ENCODE peak calls at places on chromosomes 11 and 22, in eight cellular contexts. C is A549, X is sigmoid colon, Y is esophagus muscularis mucosa, U is HepG2, G is SK-N-SH, B is K562, I is tibial nerve. M is an unnamed sample.

GRCh38 chr22:32584650-32585049 is 110.0 kb downstream of the FBXO7 start:
- DNase-seq in C (no peak), X (peak; percentile 35), B (no peak), G (no peak), U (no peak), Y (no peak), I (no peak), M (no peak)

GRCh38 chr11:12496181-12497025 is 119.0 kb downstream of the PARVA start:
- DNase-seq in Y (no peak), X (no peak), U (peak; percentile 20), C (peak; percentile 33), G (no peak), I (no peak), B (no peak), M (no peak)

GRCh38 chr22:29305836-29306174 is 645 bp upstream of the GAS2L1 start:
- DNase-seq in X (no peak), I (no peak), G (no peak), B (no peak), Y (no peak), U (no peak), C (no peak), M (no peak)

GRCh38 chr11:102007567-102008437 is 39.4 kb upstream of the CFAP300 start:
- DNase-seq in C (peak; percentile 95), Y (no peak), G (peak; percentile 39), U (peak; percentile 88), B (peak; percentile 12), X (no peak), I (no peak), M (peak; percentile 50)

GRCh38 chr11:104054911-104055529 is 18.6 kb downstream of the DDI1 start:
- DNase-seq in Y (no peak), I (no peak), G (no peak), C (no peak), X (no peak), U (no peak), B (no peak), M (no peak)

GRCh38 chr11:72069787-72070251 is 10.5 kb downstream of the NUMA1 start:
- DNase-seq in C (peak; percentile 78), G (no peak), U (peak; percentile 33), I (peak; percentile 67), X (peak; percentile 89), B (peak; percentile 60), Y (peak; percentile 94), M (peak; percentile 78)

GRCh38 chr11:133900176-133901105 is 55.1 kb upstream of the SPATA19 start:
- DNase-seq in G (no peak), C (no peak), U (no peak), I (no peak), Y (no peak), B (no peak), X (peak; percentile 37), M (peak; percentile 23)

GRCh38 chr22:32795214-32795596 is 6.3 kb upstream of the TIMP3 start:
- DNase-seq in X (no peak), U (no peak), C (no peak), Y (no peak), I (no peak), G (no peak), B (no peak), M (no peak)

GRCh38 chr11:13311570-13311969 is 34.0 kb downstream of the BMAL1 start:
- DNase-seq in U (no peak), C (no peak), Y (no peak), G (no peak), I (no peak), B (no peak), X (no peak), M (no peak)

GRCh38 chr11:28461338-28461737 is 353.1 kb downstream of the METTL15 start:
- DNase-seq in U (no peak), C (no peak), I (no peak), G (no peak), X (no peak), B (no peak), Y (no peak), M (no peak)

GRCh38 chr11:77411238-77411637 is 62.7 kb downstream of the PAK1 start:
- DNase-seq in X (peak; percentile 66), B (no peak), G (no peak), Y (no peak), C (peak; percentile 11), I (no peak), U (no peak), M (no peak)

GRCh38 chr22:17951315-17951714 is 73.0 kb downstream of the MICAL3 start:
- DNase-seq in B (no peak), U (peak; percentile 50), G (no peak), X (no peak), I (no peak), Y (no peak), C (no peak), M (no peak)

GRCh38 chr11:100687032-100687629 is at the start of gene ARHGAP42:
- DNase-seq in I (peak; percentile 36), U (peak; percentile 16), X (peak; percentile 77), C (peak; percentile 74), B (peak; percentile 70), Y (no peak), G (peak; percentile 42), M (peak; percentile 70)

GRCh38 chr11:129167315-129167714 is 24.8 kb downstream of the ARHGAP32 start:
- DNase-seq in I (no peak), U (no peak), B (no peak), G (no peak), C (no peak), Y (no peak), X (no peak), M (no peak)

DNA sequence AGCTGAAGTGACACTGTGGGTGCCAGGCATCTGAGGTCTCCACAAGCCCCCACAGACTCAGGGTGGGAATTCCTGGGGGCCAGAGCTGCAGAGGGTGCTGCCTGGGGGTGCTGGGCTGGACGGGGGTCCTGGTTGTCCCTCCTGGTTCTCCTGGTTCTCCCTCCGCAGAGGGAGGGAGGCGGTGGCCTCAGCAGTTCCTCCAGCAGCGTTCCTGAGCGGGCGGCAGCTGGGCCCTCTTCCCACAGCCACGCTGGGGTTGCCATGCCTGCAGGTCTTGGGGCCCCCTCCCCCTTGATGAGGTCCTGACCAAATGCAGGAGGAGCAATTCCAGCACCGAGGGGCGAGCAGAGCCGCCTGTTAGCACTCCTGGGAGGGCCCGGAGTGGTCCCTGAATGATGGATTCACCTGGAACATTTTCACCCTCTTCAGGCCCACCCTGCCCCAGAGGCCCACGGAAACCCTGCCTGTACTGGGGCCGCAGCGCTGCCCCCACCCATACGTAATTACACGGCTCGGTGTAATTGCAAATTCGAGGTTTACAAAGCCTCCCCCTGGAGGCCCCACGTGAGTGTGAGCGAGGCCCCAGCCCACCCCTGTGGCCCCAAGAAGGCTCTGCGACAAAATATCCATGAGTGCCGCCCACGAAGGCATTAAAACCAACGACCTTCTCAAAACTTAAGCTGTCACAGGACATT is 635 bp downstream of the C11orf21 start:
- DNase-seq in G (no peak), U (no peak), X (no peak), B (no peak), Y (peak; percentile 90), I (no peak), C (no peak), M (peak; percentile 23)
- H3K4me3 ChIP-seq in G (no peak overlapping the region), U (no peak overlapping the region), X (no peak overlapping the region), B (peak overlapping the region; percentile 3), Y (peak overlapping the region; percentile 28), I (no peak overlapping the region), C (no peak overlapping the region), M (peak overlapping the region; percentile 31)

GRCh38 chr11:62143727-62144126 is 19.9 kb downstream of the INCENP start:
- DNase-seq in Y (no peak), U (no peak), X (no peak), B (no peak), G (peak; percentile 26), I (peak; percentile 2), C (no peak), M (peak; percentile 13)
- TF ChIP-seq EP300 in Y (no peak), U (no peak), X (no peak), B (no peak), G (no peak), I (no peak), C (no peak), M (no peak)

GRCh38 chr22:46593211-46593676 is 26.9 kb upstream of the GRAMD4 start:
- DNase-seq in X (peak; percentile 71), U (no peak), C (no peak), G (no peak), B (no peak), I (no peak), Y (no peak), M (no peak)

GRCh38 chr22:46590334-46590733 is 29.9 kb upstream of the GRAMD4 start:
- DNase-seq in B (no peak), U (no peak), G (no peak), C (no peak), X (no peak), Y (no peak), I (no peak), M (peak; percentile 73)

GRCh38 chr22:46591890-46592289 is 28.3 kb upstream of the GRAMD4 start:
- DNase-seq in B (no peak), I (no peak), U (no peak), X (no peak), G (no peak), C (no peak), Y (no peak), M (no peak)

GRCh38 chr22:46593996-46594946 is 25.9 kb upstream of the GRAMD4 start:
- DNase-seq in Y (no peak), B (no peak), X (no peak), U (no peak), G (no peak), I (no peak), C (no peak), M (no peak)

DNA sequence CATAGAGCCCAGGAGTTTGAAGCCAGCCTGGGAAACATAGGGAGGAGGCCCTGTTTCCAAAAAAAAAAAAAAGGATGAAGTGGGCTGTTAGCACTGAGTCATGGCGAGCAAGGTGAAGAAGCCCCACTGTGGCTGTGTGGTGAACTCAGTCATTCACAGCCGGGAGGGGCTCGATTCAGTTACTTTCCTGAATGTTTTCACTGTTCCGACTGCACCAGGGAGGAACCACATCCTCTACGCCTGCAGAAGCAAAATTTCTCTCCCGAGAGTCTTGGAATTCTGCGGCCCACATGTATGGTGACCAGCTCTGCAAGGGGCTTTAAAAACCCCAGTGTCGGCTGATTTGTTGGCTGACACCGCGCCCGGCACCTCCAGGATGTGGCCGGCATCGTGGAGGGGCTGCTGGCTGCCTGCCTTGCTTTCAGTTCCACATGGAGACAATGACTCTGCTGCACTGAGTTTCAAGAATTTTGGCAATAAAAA is 27.8 kb upstream of the GRAMD4 start:
- DNase-seq in C (no peak), U (no peak), X (peak; percentile 70), Y (no peak), I (no peak), B (peak; percentile 55), G (no peak), M (no peak)
- H3K27ac ChIP-seq in C (no peak overlapping the region), U (no peak overlapping the region), X (peak overlapping the region; percentile 60), Y (peak overlapping the region; percentile 54), I (peak overlapping the region; percentile 82), B (peak overlapping the region; percentile 71), G (peak overlapping the region; percentile 4), M (peak overlapping the region; percentile 67)

DNA sequence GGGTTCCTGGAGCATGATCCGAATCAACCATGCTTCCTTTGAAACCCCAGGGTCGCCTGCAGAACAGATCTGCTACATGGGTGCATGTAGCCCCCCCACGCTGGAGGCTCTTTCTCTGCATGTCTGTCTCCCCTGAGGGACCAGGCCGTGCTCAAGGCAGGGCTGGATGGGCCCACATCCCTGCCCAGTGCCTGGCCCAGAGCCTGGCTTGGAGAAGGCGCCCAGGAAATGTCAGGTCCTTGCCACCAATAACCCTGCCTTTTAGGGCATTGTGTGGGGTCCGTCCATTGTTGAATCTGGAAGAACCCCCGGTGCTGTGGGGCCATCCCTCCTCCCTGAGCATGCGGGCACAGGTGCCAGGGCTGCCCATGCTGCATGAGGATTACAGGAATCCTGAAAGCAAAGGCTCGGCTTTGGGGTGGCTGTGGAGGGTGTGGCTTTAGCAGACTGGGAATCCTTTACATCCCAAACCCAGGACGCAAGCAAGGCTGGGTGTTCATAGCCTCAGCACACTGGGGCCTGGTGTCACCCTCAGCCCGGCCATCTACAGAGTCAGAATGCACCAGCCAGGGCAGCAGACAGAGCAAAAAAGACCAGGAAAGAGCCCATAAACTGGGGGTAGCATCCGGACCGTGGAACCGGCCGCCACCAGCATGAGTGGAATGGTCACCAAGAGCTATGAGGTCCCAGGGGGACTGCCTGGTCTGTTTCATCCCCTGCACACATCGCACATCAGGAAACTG is 48.2 kb downstream of the RTL6 start:
- DNase-seq in Y (no peak), C (no peak), I (no peak), B (no peak), X (no peak), U (no peak), G (no peak), M (peak; percentile 22)
- H3K4me3 ChIP-seq in Y (no peak overlapping the region), C (no peak overlapping the region), I (no peak overlapping the region), B (no peak overlapping the region), X (no peak overlapping the region), U (no peak overlapping the region), G (no peak overlapping the region), M (no peak overlapping the region)

M was measured in stomach.